ENCODE peak calls at places on chromosomes 1 and 21, in seven cellular contexts. B, X, D, O, K, I and Z are unnamed samples.

GRCh38 chr1:38852780-38853179 is 6.8 kb downstream of the RRAGC start:
- DNase-seq in B (no peak), X (no peak), D (no peak), O (no peak), K (peak; percentile 50), I (no peak), Z (no peak)

GRCh38 chr1:55212349-55213028 is 2.7 kb downstream of the USP24 start:
- DNase-seq in B (no peak), X (no peak), D (no peak), O (no peak), K (no peak), I (no peak), Z (no peak)

GRCh38 chr1:29549001-29549400 is 312.7 kb downstream of the PTPRU start:
- DNase-seq in B (no peak), X (no peak), D (no peak), O (no peak), K (no peak), I (no peak), Z (no peak)

GRCh38 chr1:245657371-245657770 is 502.6 kb downstream of the KIF26B start:
- DNase-seq in B (no peak), X (no peak), D (no peak), O (no peak), K (no peak), I (no peak), Z (no peak)

GRCh38 chr1:151993084-151993733 is 450 bp downstream of the S100A10 start:
- DNase-seq in B (no peak), X (peak; percentile 68), D (peak; percentile 13), O (no peak), K (no peak), I (no peak), Z (peak; percentile 54)

GRCh38 chr1:194071200-194071599 is 884.8 kb upstream of the B3GALT2 start:
- DNase-seq in B (no peak), X (no peak), D (no peak), O (no peak), K (no peak), I (peak; percentile 4), Z (no peak)

GRCh38 chr1:8880068-8880676 is 1.7 kb upstream of the ENO1 start:
- DNase-seq in B (peak; percentile 97), X (no peak), D (peak; percentile 67), O (peak; percentile 76), K (no peak), I (no peak), Z (peak; percentile 83)

GRCh38 chr1:203340112-203340804 is 10.7 kb downstream of the FMOD start:
- DNase-seq in B (peak; percentile 84), X (no peak), D (peak; percentile 87), O (peak; percentile 69), K (no peak), I (peak; percentile 90), Z (peak; percentile 92)

GRCh38 chr21:18443686-18444085 is 40.1 kb upstream of the TMPRSS15 start:
- DNase-seq in B (no peak), X (no peak), D (no peak), O (no peak), K (no peak), I (no peak), Z (no peak)

GRCh38 chr1:207649865-207650580 is 5.1 kb downstream of the CR1L start:
- DNase-seq in B (no peak), X (no peak), D (peak; percentile 89), O (no peak), K (no peak), I (no peak), Z (no peak)

GRCh38 chr1:207645632-207646081 is 724 bp downstream of the CR1L start:
- DNase-seq in B (no peak), X (no peak), D (no peak), O (no peak), K (no peak), I (no peak), Z (no peak)

GRCh38 chr1:207649204-207649753 is 4.3 kb downstream of the CR1L start:
- DNase-seq in B (no peak), X (no peak), D (no peak), O (no peak), K (no peak), I (no peak), Z (no peak)

GRCh38 chr1:207646891-207647290 is 2.0 kb downstream of the CR1L start:
- DNase-seq in B (no peak), X (no peak), D (no peak), O (no peak), K (no peak), I (no peak), Z (no peak)

GRCh38 chr1:207647966-207648906 is 3.3 kb downstream of the CR1L start:
- DNase-seq in B (no peak), X (no peak), D (no peak), O (no peak), K (no peak), I (no peak), Z (no peak)
- TF ChIP-seq RAD21 in B (no peak), X (no peak), D (no peak), O (no peak), K (no peak), I (no peak), Z (no peak)

GRCh38 chr1:167905182-167905581 is 8.8 kb downstream of the ADCY10 start:
- DNase-seq in B (peak; percentile 71), X (no peak), D (no peak), O (peak; percentile 48), K (no peak), I (no peak), Z (no peak)
- TF ChIP-seq RFX5 in B (no peak), X (no peak), D (no peak), O (no peak), K (no peak), I (no peak), Z (no peak)

GRCh38 chr1:15546641-15547040 is 20.0 kb downstream of the DNAJC16 start:
- DNase-seq in B (no peak), X (no peak), D (no peak), O (no peak), K (no peak), I (no peak), Z (no peak)

GRCh38 chr1:15542685-15543588 is 16.3 kb downstream of the DNAJC16 start:
- DNase-seq in B (no peak), X (no peak), D (no peak), O (no peak), K (no peak), I (no peak), Z (no peak)

GRCh38 chr1:15540201-15540600 is 13.6 kb downstream of the DNAJC16 start:
- DNase-seq in B (peak; percentile 21), X (no peak), D (no peak), O (no peak), K (no peak), I (no peak), Z (no peak)

GRCh38 chr1:15541231-15541792 is 14.7 kb downstream of the DNAJC16 start:
- DNase-seq in B (no peak), X (no peak), D (no peak), O (no peak), K (no peak), I (no peak), Z (no peak)

DNA sequence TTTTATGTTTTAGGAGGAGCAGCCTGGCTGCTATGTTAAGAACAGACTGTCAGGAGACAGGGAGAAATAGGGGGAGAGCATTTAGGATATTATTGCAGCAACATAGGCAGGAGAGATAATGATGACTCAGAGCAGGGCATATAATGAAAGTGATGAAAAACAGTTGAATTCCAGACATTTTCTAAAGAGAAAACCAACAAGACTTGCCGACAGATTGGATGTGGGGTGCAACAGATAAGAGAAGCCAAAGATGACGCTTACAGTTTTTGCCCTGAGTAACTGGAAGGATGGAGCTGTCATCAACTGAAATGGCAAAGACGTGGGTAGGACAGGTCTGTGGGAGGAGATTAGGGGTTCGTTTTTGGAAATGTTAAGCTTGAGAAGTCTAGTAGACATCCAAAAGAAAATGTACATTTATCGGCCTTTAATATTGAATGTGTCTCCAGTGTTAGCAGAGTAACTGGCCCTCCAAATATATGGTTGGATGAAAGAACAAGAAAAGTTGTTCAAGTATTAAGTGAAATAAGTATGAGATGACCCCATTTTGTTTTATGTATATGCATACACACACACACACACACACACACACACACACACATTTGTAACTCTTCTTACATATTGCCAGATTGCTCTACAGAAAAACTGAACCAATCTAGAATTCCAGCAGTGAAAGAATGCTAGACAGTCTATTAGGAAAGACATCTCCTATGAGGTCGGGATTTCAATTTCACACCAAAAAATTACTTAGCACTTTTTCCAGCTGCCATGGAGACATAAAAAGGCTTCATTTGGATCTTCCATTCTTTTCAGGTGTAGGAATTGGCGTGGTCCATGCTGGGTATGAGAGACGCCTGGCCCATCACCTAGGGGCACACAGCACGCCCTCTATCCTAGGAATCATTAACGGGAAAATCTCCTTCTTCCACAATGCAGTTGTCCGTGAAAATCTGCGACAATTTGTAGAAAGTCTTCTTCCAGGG is 17.2 kb downstream of the DNAJC16 start:
- DNase-seq in B (peak; percentile 67), X (no peak), D (peak; percentile 72), O (no peak), K (no peak), I (no peak), Z (no peak)
- TF ChIP-seq RAD21 in B (no peak), X (no peak), D (peak; percentile 3), O (no peak), K (no peak), I (no peak), Z (no peak)

GRCh38 chr1:232905324-232906034 is 44.9 kb upstream of the NTPCR start:
- DNase-seq in B (peak; percentile 20), X (no peak), D (no peak), O (no peak), K (no peak), I (no peak), Z (no peak)

GRCh38 chr1:232902766-232903357 is 47.5 kb upstream of the NTPCR start:
- DNase-seq in B (no peak), X (no peak), D (no peak), O (no peak), K (no peak), I (no peak), Z (no peak)

GRCh38 chr1:232904131-232904530 is 46.3 kb upstream of the NTPCR start:
- DNase-seq in B (no peak), X (no peak), D (no peak), O (no peak), K (no peak), I (no peak), Z (no peak)

GRCh38 chr1:232906441-232906840 is 44.0 kb upstream of the NTPCR start:
- DNase-seq in B (no peak), X (no peak), D (no peak), O (no peak), K (no peak), I (no peak), Z (no peak)

DNA sequence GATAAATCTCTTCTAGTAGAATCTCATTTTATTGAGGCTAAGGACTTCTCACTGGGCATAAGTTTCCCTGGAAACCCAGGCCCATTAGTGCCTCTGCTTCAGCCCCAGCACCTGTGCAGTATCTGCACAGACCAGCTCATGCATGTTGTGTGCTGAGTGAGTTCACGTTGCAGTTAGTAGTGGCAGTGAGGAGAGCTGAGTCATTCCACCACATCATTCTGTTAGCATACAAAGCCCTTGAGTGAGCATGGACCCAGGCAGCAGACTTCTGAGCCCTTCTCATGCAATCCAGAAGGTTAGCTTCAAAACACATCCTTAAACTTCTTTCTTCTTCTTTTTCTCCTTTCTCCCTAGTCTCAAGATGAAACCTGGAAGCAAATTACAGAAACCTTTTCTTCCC is 45.8 kb upstream of the NTPCR start:
- DNase-seq in B (peak; percentile 89), X (no peak), D (no peak), O (no peak), K (no peak), I (no peak), Z (peak; percentile 56)
- TF ChIP-seq RFX5 in B (no peak), X (no peak), D (no peak), O (no peak), K (no peak), I (no peak), Z (no peak)

GRCh38 chr1:2459757-2460156 is 16.3 kb upstream of the PLCH2 start:
- DNase-seq in B (peak; percentile 73), X (no peak), D (no peak), O (no peak), K (no peak), I (peak; percentile 97), Z (peak; percentile 30)
- TF ChIP-seq RAD21 in B (peak; percentile 67), X (peak; percentile 34), D (peak; percentile 57), O (peak; percentile 58), K (no peak), I (peak; percentile 94), Z (peak; percentile 21)